ENCODE peak calls at places on chromosomes 6 and 20, in nine cellular contexts. D, E, V, A, F, I, Q, B and W are unnamed samples.

GRCh38 chr6:4134841-4135664 is at the start of gene ECI2:
- DNase-seq in D (no peak), E (peak; percentile 70), V (peak; percentile 69), A (peak; percentile 85), F (no peak), I (peak; percentile 65), Q (peak; percentile 50), B (no peak), W (peak; percentile 36)

GRCh38 chr6:150992682-150993081 is 127.2 kb downstream of the MTHFD1L start:
- DNase-seq in D (no peak), E (no peak), V (no peak), A (no peak), F (no peak), I (no peak), Q (no peak), B (no peak), W (no peak)

GRCh38 chr6:147022041-147022440 is 182.2 kb upstream of the STXBP5 start:
- DNase-seq in D (no peak), E (no peak), V (no peak), A (no peak), F (no peak), I (no peak), Q (no peak), B (no peak), W (no peak)

GRCh38 chr20:50635676-50636600 is 55.4 kb downstream of the RIPOR3 start:
- DNase-seq in D (peak; percentile 84), E (peak; percentile 64), V (peak; percentile 73), A (peak; percentile 99), F (peak; percentile 22), I (peak; percentile 81), Q (no peak), B (peak; percentile 76), W (peak; percentile 69)

GRCh38 chr6:142913511-142914047 is 31.4 kb downstream of the HIVEP2 start:
- DNase-seq in D (no peak), E (peak; percentile 34), V (peak; percentile 57), A (no peak), F (no peak), I (no peak), Q (no peak), B (no peak), W (peak; percentile 29)

GRCh38 chr6:160952633-160953281 is 38.8 kb upstream of the MAP3K4 start:
- DNase-seq in D (no peak), E (peak; percentile 66), V (no peak), A (no peak), F (no peak), I (no peak), Q (no peak), B (no peak), W (no peak)

GRCh38 chr6:84065718-84066290 is 32.2 kb downstream of the MRAP2 start:
- DNase-seq in D (no peak), E (no peak), V (no peak), A (no peak), F (peak; percentile 51), I (no peak), Q (peak; percentile 20), B (no peak), W (no peak)

GRCh38 chr6:52399511-52400315 is 20.4 kb upstream of the EFHC1 start:
- DNase-seq in D (no peak), E (peak; percentile 30), V (peak; percentile 42), A (no peak), F (peak; percentile 26), I (no peak), Q (no peak), B (no peak), W (no peak)

GRCh38 chr6:28885149-28885738 is 38.5 kb downstream of the TRIM27 start:
- DNase-seq in D (no peak), E (no peak), V (no peak), A (no peak), F (no peak), I (no peak), Q (no peak), B (no peak), W (no peak)

GRCh38 chr20:16493486-16493885 is 79.8 kb downstream of the KIF16B start:
- DNase-seq in D (no peak), E (no peak), V (no peak), A (no peak), F (no peak), I (no peak), Q (no peak), B (no peak), W (no peak)

GRCh38 chr20:63254536-63255384 is 497 bp upstream of the NKAIN4 start:
- DNase-seq in D (no peak), E (no peak), V (no peak), A (peak; percentile 76), F (no peak), I (no peak), Q (no peak), B (no peak), W (no peak)

GRCh38 chr6:13413906-13414555 is 73.4 kb downstream of the GFOD1 start:
- DNase-seq in D (no peak), E (peak; percentile 19), V (no peak), A (no peak), F (no peak), I (no peak), Q (peak; percentile 50), B (no peak), W (no peak)

GRCh38 chr6:13415276-13415675 is 72.1 kb downstream of the GFOD1 start:
- DNase-seq in D (no peak), E (no peak), V (no peak), A (no peak), F (no peak), I (no peak), Q (no peak), B (no peak), W (no peak)

GRCh38 chr6:13412639-13413465 is 74.5 kb downstream of the GFOD1 start:
- DNase-seq in D (no peak), E (peak; percentile 30), V (no peak), A (no peak), F (no peak), I (no peak), Q (no peak), B (no peak), W (no peak)

GRCh38 chr6:13412211-13412610 is 75.2 kb downstream of the GFOD1 start:
- DNase-seq in D (no peak), E (no peak), V (no peak), A (no peak), F (no peak), I (no peak), Q (no peak), B (no peak), W (no peak)

GRCh38 chr6:13413466-13413862 is 73.9 kb downstream of the GFOD1 start:
- DNase-seq in D (no peak), E (peak; percentile 21), V (no peak), A (no peak), F (no peak), I (no peak), Q (peak; percentile 31), B (no peak), W (no peak)
- TF ChIP-seq POLR2AphosphoS5 in D (no peak), E (peak; percentile 48), V (peak; percentile 10), A (no peak), F (peak; percentile 16), I (peak; percentile 72), Q (no peak), B (no peak), W (no peak)

GRCh38 chr6:134174790-134175531 is 122.5 kb upstream of the SLC2A12 start:
- DNase-seq in D (peak; percentile 93), E (peak; percentile 94), V (peak; percentile 96), A (peak; percentile 96), F (peak; percentile 93), I (peak; percentile 97), Q (peak; percentile 85), B (peak; percentile 95), W (peak; percentile 69)

GRCh38 chr6:134175532-134176282 is 123.3 kb upstream of the SLC2A12 start:
- DNase-seq in D (peak; percentile 80), E (peak; percentile 80), V (peak; percentile 63), A (peak; percentile 85), F (peak; percentile 65), I (peak; percentile 85), Q (peak; percentile 73), B (peak; percentile 85), W (peak; percentile 25)

GRCh38 chr6:134177236-134177635 is 124.8 kb upstream of the SLC2A12 start:
- DNase-seq in D (no peak), E (no peak), V (no peak), A (no peak), F (no peak), I (no peak), Q (no peak), B (no peak), W (no peak)

GRCh38 chr6:134177753-134178229 is 125.4 kb upstream of the SLC2A12 start:
- DNase-seq in D (no peak), E (no peak), V (peak; percentile 52), A (no peak), F (no peak), I (no peak), Q (no peak), B (no peak), W (no peak)

DNA sequence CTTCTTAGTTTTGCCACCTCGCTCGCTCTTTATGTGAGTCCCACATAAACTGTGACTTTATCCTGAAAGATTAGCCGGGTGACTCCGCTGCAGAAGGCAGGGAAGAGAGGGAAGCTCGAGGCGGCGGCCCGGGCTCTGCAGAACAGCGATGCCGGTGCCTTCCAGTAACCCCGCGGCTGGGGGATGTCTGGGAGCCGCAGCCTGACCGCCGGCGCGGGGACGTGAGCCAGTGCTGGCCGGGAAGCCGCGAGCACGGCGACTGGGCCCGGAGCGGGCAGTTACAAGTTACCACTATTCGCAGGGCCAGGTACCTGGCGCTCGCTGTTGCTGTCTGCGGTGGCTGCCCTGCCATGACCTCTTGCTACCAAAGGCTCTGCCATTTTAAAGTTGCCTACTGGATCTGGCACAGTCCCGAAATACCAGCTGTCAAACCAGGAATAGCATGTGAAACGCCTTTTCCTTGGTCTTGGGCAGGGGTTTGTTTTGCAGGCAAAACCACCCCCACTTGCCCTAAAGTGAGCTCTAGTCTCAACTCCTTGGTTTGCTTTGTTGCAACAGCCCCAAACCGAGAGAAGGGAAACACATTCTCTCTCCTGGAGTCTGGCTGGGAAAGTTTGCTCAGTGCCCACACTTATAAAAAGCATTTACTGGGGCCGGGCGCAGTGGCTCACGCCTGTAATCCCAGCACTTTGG is 124.0 kb upstream of the SLC2A12 start:
- DNase-seq in D (peak; percentile 73), E (peak; percentile 59), V (no peak), A (peak; percentile 74), F (peak; percentile 26), I (peak; percentile 62), Q (peak; percentile 34), B (peak; percentile 75), W (no peak)
- TF ChIP-seq POLR2A in D (no peak), E (no peak), V (no peak), A (no peak), F (no peak), I (no peak), Q (no peak), B (no peak), W (no peak)

DNA sequence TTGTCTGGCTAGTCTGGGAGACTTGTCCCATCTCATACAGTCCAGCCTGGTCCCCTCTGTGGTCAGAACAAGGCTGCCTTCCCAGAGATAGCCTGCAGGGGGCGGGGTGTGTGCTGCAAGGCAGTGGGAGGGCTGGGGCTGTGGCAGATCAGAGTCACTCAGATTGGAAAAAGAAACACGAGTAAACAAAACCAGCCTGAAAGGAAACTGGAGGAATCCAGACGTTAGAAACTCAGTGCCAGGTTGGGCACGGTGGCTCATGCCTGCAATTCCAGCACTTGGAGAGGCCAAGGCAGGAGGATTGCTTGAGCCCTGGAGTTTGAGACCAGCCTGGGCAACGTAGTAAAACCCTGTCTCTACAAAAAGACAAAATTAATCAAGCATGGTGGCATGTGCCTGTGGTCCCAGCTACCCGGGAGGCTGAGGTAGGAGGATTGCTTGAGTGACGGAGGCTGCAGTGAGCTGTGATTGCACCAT is 20.2 kb downstream of the LEMD2 start:
- DNase-seq in D (peak; percentile 86), E (peak; percentile 78), V (peak; percentile 87), A (peak; percentile 95), F (peak; percentile 79), I (peak; percentile 91), Q (peak; percentile 59), B (peak; percentile 86), W (peak; percentile 66)
- TF ChIP-seq POLR2AphosphoS5 in D (no peak), E (no peak), V (no peak), A (no peak), F (peak; percentile 63), I (no peak), Q (no peak), B (no peak), W (no peak)

GRCh38 chr20:3470627-3471396 is at the start of gene ATRN:
- DNase-seq in D (peak; percentile 92), E (peak; percentile 88), V (peak; percentile 89), A (peak; percentile 93), F (peak; percentile 81), I (peak; percentile 91), Q (peak; percentile 73), B (peak; percentile 91), W (peak; percentile 91)
- TF ChIP-seq POLR2A in D (peak; percentile 27), E (no peak), V (peak; percentile 50), A (peak; percentile 61), F (peak; percentile 43), I (no peak), Q (no peak), B (no peak), W (peak; percentile 80)